ENCODE peak calls at places on chromosomes 4 and X, in nine cellular contexts. H is pancreas; J is CD8-positive, alpha-beta T cell; W is astrocyte; U is psoas muscle; R is body of pancreas; X is adrenal gland; O is K562; D is sigmoid colon. S is an unnamed sample.
A peak's percentile ranks its signal among the peaks of the same experiment; 100 is the strongest.

GRCh38 chr4:38759077-38759789 is 23.6 kb downstream of the TLR10 start:
- DNase-seq in D (peak; percentile 81), J (peak; percentile 51), W (peak; percentile 56), U (no peak), R (peak; percentile 63), X (peak; percentile 73), H (no peak), O (peak; percentile 71), S (no peak)

GRCh38 chrX:13357925-13358324 is 38.1 kb upstream of the ATXN3L start:
- DNase-seq in J (no peak), H (no peak), O (no peak), W (no peak), R (no peak), X (no peak), U (no peak), D (no peak), S (no peak)

GRCh38 chr4:159206427-159206871 is 103.6 kb downstream of the RAPGEF2 start:
- DNase-seq in H (no peak), W (peak; percentile 61), R (no peak), J (no peak), X (no peak), O (no peak), U (no peak), D (no peak), S (no peak)

GRCh38 chr4:47639531-47639930 is 154.5 kb downstream of the ATP10D start:
- DNase-seq in D (no peak), R (no peak), H (no peak), J (no peak), X (no peak), O (no peak), W (peak; percentile 29), U (no peak), S (no peak)

GRCh38 chr4:98242538-98242937 is 18.6 kb upstream of the RAP1GDS1 start:
- DNase-seq in H (no peak), W (peak; percentile 28), J (no peak), U (no peak), D (no peak), R (no peak), X (no peak), O (no peak), S (no peak)

GRCh38 chr4:150108693-150109092 is 30.4 kb downstream of the DCLK2 start:
- DNase-seq in O (no peak), R (no peak), D (no peak), H (no peak), U (no peak), J (no peak), X (no peak), W (no peak), S (no peak)

GRCh38 chrX:139881130-139881529 is 51.7 kb downstream of the ATP11C start:
- DNase-seq in U (no peak), O (peak; percentile 27), H (no peak), W (peak; percentile 82), X (no peak), D (no peak), J (no peak), R (no peak), S (no peak)

GRCh38 chrX:129760155-129760554 is 19.6 kb upstream of the SASH3 start:
- DNase-seq in X (no peak), O (peak; percentile 21), U (peak; percentile 29), D (no peak), W (no peak), R (no peak), H (no peak), J (no peak), S (no peak)

GRCh38 chr4:66736593-66736992 is 808.7 kb downstream of the CENPC start:
- DNase-seq in J (no peak), H (no peak), X (no peak), O (no peak), U (no peak), W (no peak), D (no peak), R (no peak), S (no peak)

GRCh38 chr4:121736735-121737351 is 28.1 kb downstream of the SMIM43 start:
- DNase-seq in D (no peak), X (peak; percentile 67), O (peak; percentile 68), R (peak; percentile 28), W (peak; percentile 32), H (no peak), U (no peak), J (no peak), S (no peak)

GRCh38 chr4:25913056-25913850 is 767 bp upstream of the SMIM20 start:
- DNase-seq in R (no peak), W (no peak), J (peak; percentile 18), H (peak; percentile 65), X (peak; percentile 55), D (peak; percentile 76), O (no peak), U (peak; percentile 63), S (peak; percentile 60)

GRCh38 chrX:153806999-153807575 is 12.6 kb downstream of the SSR4 start:
- DNase-seq in X (no peak), D (no peak), J (no peak), W (no peak), O (no peak), U (no peak), H (no peak), R (no peak), S (no peak)

GRCh38 chr4:114250439-114250891 is 271.0 kb upstream of the ARSJ start:
- DNase-seq in H (no peak), D (no peak), X (no peak), W (no peak), R (no peak), U (no peak), J (no peak), O (no peak), S (no peak)

GRCh38 chrX:47175588-47175980 is 18.0 kb upstream of the UBA1 start:
- DNase-seq in U (no peak), O (no peak), J (no peak), X (no peak), H (peak; percentile 34), R (no peak), D (peak; percentile 50), W (no peak), S (no peak)

GRCh38 chr4:184100297-184100885 is 117.3 kb downstream of the ENPP6 start:
- DNase-seq in X (peak; percentile 51), J (peak; percentile 13), W (no peak), D (no peak), O (peak; percentile 57), U (peak; percentile 76), R (no peak), H (peak; percentile 80), S (peak; percentile 80)

GRCh38 chr4:6681191-6681590 is 12.5 kb upstream of the S100P start:
- DNase-seq in R (no peak), W (no peak), U (no peak), O (peak; percentile 60), J (no peak), X (no peak), H (no peak), D (no peak), S (no peak)

GRCh38 chr4:1938027-1938426 is 66.8 kb downstream of the NSD2 start:
- DNase-seq in H (no peak), X (no peak), W (no peak), R (no peak), D (no peak), J (no peak), O (no peak), U (no peak), S (no peak)

GRCh38 chr4:48342559-48342878 is 1.2 kb downstream of the SLAIN2 start:
- DNase-seq in W (no peak), J (no peak), R (no peak), D (no peak), O (peak; percentile 33), H (no peak), U (no peak), X (no peak), S (no peak)

GRCh38 chr4:128800305-128800704 is 9.2 kb upstream of the JADE1 start:
- DNase-seq in H (no peak), D (no peak), U (no peak), O (no peak), W (no peak), J (no peak), R (no peak), X (no peak), S (no peak)

GRCh38 chr4:128803783-128804182 is 5.7 kb upstream of the JADE1 start:
- DNase-seq in O (peak; percentile 28), R (no peak), J (no peak), W (no peak), X (no peak), U (no peak), D (no peak), H (no peak), S (no peak)

DNA sequence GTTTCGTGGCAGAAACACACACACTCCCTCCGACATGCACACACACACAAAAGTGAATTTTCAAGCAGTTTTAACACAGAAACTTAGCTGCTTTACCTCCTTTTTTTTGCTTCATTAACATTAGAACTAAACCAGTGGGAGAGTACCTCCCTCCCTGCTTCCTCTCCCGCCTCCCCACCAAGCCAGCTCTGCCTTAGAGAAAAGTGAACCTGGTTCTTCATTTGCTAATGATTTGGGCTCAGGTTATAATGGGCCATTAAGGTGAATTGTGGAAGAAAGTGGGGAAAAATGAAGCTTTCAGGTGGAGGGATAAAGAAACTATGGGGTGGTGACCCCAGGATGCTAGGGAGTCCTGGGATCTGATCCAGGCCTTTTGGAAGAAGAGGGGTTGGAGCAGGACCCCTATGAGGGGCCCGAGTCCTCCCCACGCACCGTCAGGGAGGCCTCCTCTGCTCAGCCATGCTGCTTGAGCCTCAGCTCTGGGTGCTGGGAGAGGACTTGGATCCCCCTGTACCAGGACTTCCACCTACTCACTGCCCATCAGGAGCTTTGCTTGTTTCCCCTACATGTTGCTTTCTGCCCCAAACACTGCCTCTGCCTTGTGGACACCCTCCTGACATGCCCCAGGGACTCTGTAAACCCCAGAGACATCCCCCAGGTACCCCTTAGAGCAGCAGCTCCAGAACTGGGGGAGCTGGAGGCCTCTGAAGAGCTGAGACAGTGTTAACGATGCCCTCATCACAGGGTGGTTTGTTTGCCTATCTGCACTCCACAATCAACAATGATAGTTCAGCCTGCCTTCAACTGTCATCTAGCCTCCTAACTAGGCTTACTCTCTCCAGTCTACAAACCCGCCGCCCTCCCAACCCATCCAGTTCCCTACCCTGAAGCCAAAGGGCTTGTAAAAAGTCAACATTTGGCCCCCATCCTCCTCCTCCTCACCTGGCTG is 6.5 kb upstream of the JADE1 start:
- DNase-seq in W (no peak), R (no peak), J (no peak), X (no peak), U (no peak), O (no peak), H (no peak), D (no peak), S (no peak)
- H3K27ac ChIP-seq in W (no peak overlapping the region), R (no peak overlapping the region), J (no peak overlapping the region), X (no peak overlapping the region), U (no peak overlapping the region), O (no peak overlapping the region), H (no peak overlapping the region), D (no peak overlapping the region), S (no peak overlapping the region)

GRCh38 chr4:117134386-117134785 is 49.0 kb upstream of the TRAM1L1 start:
- DNase-seq in W (peak; percentile 85), O (peak; percentile 8), R (peak; percentile 20), H (no peak), D (no peak), X (no peak), U (no peak), J (no peak), S (no peak)
- TF ChIP-seq CTCF in W (peak; percentile 71), O (no peak), R (peak; percentile 54), H (no peak), D (peak; percentile 15), X (peak; percentile 34), U (no peak), J (no peak), S (peak; percentile 30)

GRCh38 chr4:101019941-101020401 is 327.4 kb downstream of the PPP3CA start:
- DNase-seq in U (no peak), D (no peak), J (no peak), R (no peak), O (no peak), X (no peak), W (peak; percentile 27), H (no peak), S (no peak)
- H3K27ac ChIP-seq in U (no peak overlapping the region), D (no peak overlapping the region), J (peak overlapping the region; percentile 15), R (no peak overlapping the region), O (no peak overlapping the region), X (no peak overlapping the region), W (no peak overlapping the region), H (no peak overlapping the region), S (no peak overlapping the region)

GRCh38 chr4:186037692-186038658 is 31.0 kb upstream of the TLR3 start:
- DNase-seq in U (no peak), D (peak; percentile 82), X (peak; percentile 77), O (peak; percentile 74), R (peak; percentile 65), J (no peak), W (peak; percentile 54), H (no peak), S (no peak)
- TF ChIP-seq CTCF in U (peak; percentile 90), D (peak; percentile 85), X (peak; percentile 91), O (peak; percentile 64), R (peak; percentile 94), J (peak; percentile 63), W (peak; percentile 89), H (peak; percentile 68), S (peak; percentile 83)

S was measured in lower lobe of right lung.